ENCODE peak calls at places on chromosome 22, in five cellular contexts. O is stomach, F is adrenal gland, L is spleen, E is transverse colon. I is an unnamed sample.
A peak's percentile ranks its signal among the peaks of the same experiment; 100 is the strongest.

GRCh38 chr22:39175127-39176066 is 22.9 kb upstream of the CBX7 start:
- DNase-seq in F (no peak), O (no peak), L (peak; percentile 74), E (no peak), I (no peak)

GRCh38 chr22:25566812-25567211 is 2.3 kb downstream of the GRK3 start:
- DNase-seq in E (no peak), O (no peak), L (no peak), F (no peak), I (no peak)

GRCh38 chr22:27561301-27561820 is 240.2 kb downstream of the MN1 start:
- DNase-seq in F (no peak), E (no peak), O (no peak), L (no peak), I (no peak)

GRCh38 chr22:27719535-27720227 is 81.9 kb downstream of the MN1 start:
- DNase-seq in F (peak; percentile 29), O (no peak), L (peak; percentile 48), E (no peak), I (no peak)

GRCh38 chr22:38715852-38716251 is 10.1 kb downstream of the GTPBP1 start:
- DNase-seq in L (no peak), O (no peak), E (no peak), F (peak; percentile 17), I (no peak)

GRCh38 chr22:45997077-45997774 is 20.3 kb upstream of the WNT7B start:
- DNase-seq in O (peak; percentile 63), F (peak; percentile 98), L (peak; percentile 93), E (peak; percentile 79), I (peak; percentile 84)

GRCh38 chr22:38755155-38755910 is 465 bp downstream of the SUN2 start:
- DNase-seq in E (peak; percentile 95), O (peak; percentile 97), L (peak; percentile 98), F (peak; percentile 95), I (peak; percentile 85)

GRCh38 chr22:28019360-28019759 is 100.3 kb upstream of the PITPNB start:
- DNase-seq in O (peak; percentile 20), E (peak; percentile 3), L (peak; percentile 65), F (peak; percentile 83), I (no peak)

GRCh38 chr22:43159484-43160178 is 8.3 kb downstream of the TSPO start:
- DNase-seq in F (no peak), O (peak; percentile 96), E (peak; percentile 92), L (peak; percentile 59), I (no peak)

GRCh38 chr22:30309981-30310672 is 16.6 kb downstream of the TBC1D10A start:
- DNase-seq in E (peak; percentile 74), L (no peak), F (no peak), O (peak; percentile 77), I (no peak)
- TF ChIP-seq CTCF in E (no peak), L (peak; percentile 10), F (no peak), O (no peak), I (no peak)

DNA sequence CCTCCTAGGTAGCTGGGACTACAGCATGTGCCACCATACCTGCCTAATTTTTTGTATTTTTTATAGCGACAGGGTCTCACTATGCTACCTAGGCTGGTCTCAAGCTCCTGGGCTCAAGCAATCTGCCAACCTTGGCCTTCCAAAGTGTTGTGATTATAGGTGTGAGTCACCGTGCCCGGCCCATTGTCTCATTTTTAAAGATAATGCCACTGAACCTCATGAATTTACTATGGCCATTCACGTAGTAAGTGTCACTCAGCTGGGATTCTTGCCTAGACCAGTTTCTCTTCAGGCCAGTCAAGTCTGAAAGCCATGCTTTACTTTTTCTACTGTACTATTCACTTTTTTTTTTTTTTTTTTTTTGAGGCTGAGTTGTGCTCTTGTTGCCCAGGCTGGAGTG is 22.4 kb downstream of the DEPDC5 start:
- DNase-seq in E (no peak), L (no peak), F (peak; percentile 66), O (no peak), I (no peak)
- TF ChIP-seq POLR2A in E (no peak), L (no peak), F (no peak), O (no peak), I (no peak)

GRCh38 chr22:50236731-50237409 is 8.0 kb downstream of the TUBGCP6 start:
- DNase-seq in F (no peak), L (no peak), E (no peak), O (no peak), I (no peak)
- TF ChIP-seq CTCF in F (no peak), L (no peak), E (peak; percentile 35), O (no peak), I (peak; percentile 12)

DNA sequence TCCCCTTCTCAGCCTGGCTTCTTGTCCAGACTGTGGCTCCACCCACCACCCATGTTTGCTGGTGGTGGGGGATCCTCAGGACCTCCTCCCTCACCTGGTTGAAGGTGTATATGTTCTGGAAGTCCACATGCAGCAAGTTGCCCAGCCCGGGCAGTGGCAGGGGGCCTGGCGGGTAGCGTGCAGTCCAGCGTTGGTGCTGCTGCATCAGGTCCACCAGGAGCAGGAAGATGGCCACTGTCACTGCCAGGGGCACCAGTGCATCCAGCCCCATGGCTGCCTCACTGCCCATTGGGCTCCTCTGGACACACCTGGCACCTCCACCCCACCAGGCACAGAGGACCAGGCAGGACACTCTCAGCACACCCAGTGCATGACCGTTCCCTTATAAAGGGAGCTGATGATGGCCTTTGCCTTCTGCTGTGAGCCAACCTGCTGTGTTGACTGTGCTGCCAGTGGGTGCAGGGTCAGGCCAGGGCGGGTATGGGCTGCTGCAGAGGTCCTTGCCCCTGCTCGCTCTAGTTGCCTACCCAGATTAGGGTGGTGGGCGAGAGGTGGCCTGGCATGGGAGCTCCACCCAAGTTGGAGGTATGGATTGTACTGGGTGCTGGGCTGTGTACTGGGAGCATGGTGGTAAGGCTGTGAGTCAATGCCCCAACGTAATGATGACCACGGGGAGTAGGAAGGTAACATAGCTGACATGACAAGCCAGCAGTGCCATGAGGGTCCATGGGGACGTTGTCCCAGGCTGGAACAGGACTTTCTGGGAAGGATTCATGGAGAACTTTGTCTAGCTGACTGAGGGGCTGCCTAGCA is 24.3 kb upstream of the CYP2D6 start:
- DNase-seq in E (no peak), L (no peak), O (no peak), F (no peak), I (no peak)
- TF ChIP-seq POLR2A in E (no peak), L (no peak), O (no peak), F (no peak), I (no peak)

GRCh38 chr22:44623771-44624510 is 78.1 kb upstream of the PRR5 start:
- DNase-seq in F (no peak), E (no peak), O (no peak), L (peak; percentile 70), I (no peak)
- TF ChIP-seq CTCF in F (peak; percentile 25), E (peak; percentile 21), O (no peak), L (no peak), I (no peak)

GRCh38 chr22:47155131-47155885 is 392.9 kb downstream of the TBC1D22A start:
- DNase-seq in E (no peak), F (no peak), L (no peak), O (no peak), I (no peak)

GRCh38 chr22:47153854-47154542 is 391.5 kb downstream of the TBC1D22A start:
- DNase-seq in L (no peak), E (no peak), F (peak; percentile 54), O (no peak), I (no peak)

GRCh38 chr22:47152938-47153337 is 390.5 kb downstream of the TBC1D22A start:
- DNase-seq in E (no peak), F (no peak), O (no peak), L (no peak), I (no peak)

GRCh38 chr22:47155912-47156311 is 393.5 kb downstream of the TBC1D22A start:
- DNase-seq in O (no peak), L (no peak), F (no peak), E (no peak), I (no peak)

GRCh38 chr22:47154621-47155081 is 392.2 kb downstream of the TBC1D22A start:
- DNase-seq in F (peak; percentile 86), L (no peak), O (peak; percentile 50), E (no peak), I (peak; percentile 11)
- TF ChIP-seq POLR2A in F (no peak), L (no peak), O (no peak), E (no peak), I (no peak)

GRCh38 chr22:19555651-19556050 is 31.4 kb upstream of the CLDN5 start:
- DNase-seq in O (no peak), F (no peak), L (peak; percentile 24), E (no peak), I (no peak)

GRCh38 chr22:19556963-19557545 is 32.8 kb upstream of the CLDN5 start:
- DNase-seq in L (no peak), E (no peak), O (no peak), F (no peak), I (no peak)

GRCh38 chr22:19553201-19553600 is 29.0 kb upstream of the CLDN5 start:
- DNase-seq in E (no peak), L (no peak), O (no peak), F (no peak), I (no peak)

GRCh38 chr22:19559324-19559811 is 35.2 kb upstream of the CLDN5 start:
- DNase-seq in F (no peak), L (no peak), O (no peak), E (no peak), I (no peak)

DNA sequence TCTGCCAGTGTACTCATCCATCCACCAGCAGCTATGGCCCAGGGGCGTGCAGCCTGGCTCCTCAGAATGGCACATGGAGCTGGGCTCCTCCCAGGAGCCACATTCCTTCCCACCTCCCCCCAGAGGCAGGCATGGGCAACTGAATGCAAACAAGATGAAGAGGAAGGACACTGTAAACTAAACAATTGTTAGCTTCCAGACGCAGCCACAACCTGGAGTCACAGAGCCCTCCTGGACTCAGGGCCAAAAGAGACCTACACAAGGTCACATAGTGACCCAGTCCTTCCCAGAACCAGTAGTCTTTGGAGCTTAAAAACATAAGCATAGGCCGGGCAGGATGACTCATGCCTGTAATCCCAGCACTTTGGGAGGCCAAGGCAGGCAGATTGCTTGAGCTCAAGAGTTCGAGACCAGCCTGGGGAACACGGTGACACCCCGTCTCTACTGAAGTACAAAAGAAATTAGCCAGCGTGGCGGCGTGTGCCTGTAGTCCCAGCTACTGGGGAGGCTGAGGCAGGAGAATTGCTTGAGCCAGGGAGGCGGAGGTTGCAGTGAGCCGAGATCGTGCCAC is 30.7 kb upstream of the CLDN5 start:
- DNase-seq in L (no peak), E (no peak), O (no peak), F (peak; percentile 52), I (no peak)
- TF ChIP-seq CTCF in L (no peak), E (no peak), O (no peak), F (no peak), I (no peak)

I was measured in tibial nerve.